ENCODE peak calls at places on chromosomes 12 and 14, in eight cellular contexts. V is CD8-positive, alpha-beta T cell; P is left ventricle myocardium inferior; O is bronchial epithelial cell; Q is skeletal muscle cell; H is AG04450; K is A549; M is astrocyte of the cerebellum. X is an unnamed sample.

GRCh38 chr12:76158518-76159321 is 74.2 kb upstream of the NAP1L1 start:
- DNase-seq in Q (peak; percentile 62), O (peak; percentile 54), P (no peak), H (peak; percentile 21), M (peak; percentile 66), K (peak; percentile 75), V (peak; percentile 34), X (peak; percentile 31)

GRCh38 chr12:61780435-61780834 is 479.8 kb upstream of the USP15 start:
- DNase-seq in M (no peak), P (no peak), H (no peak), V (no peak), O (no peak), K (no peak), Q (no peak), X (no peak)

GRCh38 chr12:15863258-15863835 is 18.8 kb upstream of the STRAP start:
- DNase-seq in K (no peak), V (no peak), M (no peak), Q (no peak), P (no peak), O (no peak), H (no peak), X (no peak)

GRCh38 chr14:81350344-81351096 is 49.6 kb downstream of the STON2 start:
- DNase-seq in P (no peak), K (no peak), H (no peak), V (no peak), M (no peak), Q (no peak), O (no peak), X (no peak)

GRCh38 chr14:54356172-54356571 is 40.6 kb upstream of the CDKN3 start:
- DNase-seq in Q (peak; percentile 63), K (no peak), O (no peak), H (no peak), M (no peak), V (no peak), P (no peak), X (no peak)

GRCh38 chr12:121917950-121918678 is at the start of gene CFAP251:
- DNase-seq in P (peak; percentile 95), V (peak; percentile 92), O (peak; percentile 71), Q (no peak), H (no peak), M (peak; percentile 31), K (no peak), X (no peak)

GRCh38 chr14:99737956-99738667 is 54.0 kb downstream of the CYP46A1 start:
- DNase-seq in O (no peak), V (no peak), H (no peak), P (no peak), K (no peak), Q (no peak), M (no peak), X (no peak)

GRCh38 chr14:23294734-23295561 is 7.7 kb downstream of the PPP1R3E start:
- DNase-seq in O (peak; percentile 27), V (peak; percentile 40), P (no peak), H (no peak), Q (no peak), K (peak; percentile 55), M (no peak), X (no peak)

GRCh38 chr12:94267530-94267877 is 119.1 kb downstream of the PLXNC1 start:
- DNase-seq in P (no peak), Q (no peak), V (no peak), O (no peak), H (no peak), K (no peak), M (no peak), X (no peak)

GRCh38 chr14:64502476-64503183 is 1.0 kb downstream of the ZBTB25 start:
- DNase-seq in M (no peak), Q (no peak), V (no peak), P (no peak), O (peak; percentile 78), K (peak; percentile 23), H (no peak), X (no peak)

GRCh38 chr12:115455268-115455681 is 771.3 kb upstream of the TBX3 start:
- DNase-seq in V (no peak), M (no peak), O (no peak), P (no peak), Q (no peak), K (no peak), H (no peak), X (no peak)

GRCh38 chr12:51388066-51388799 is 3.0 kb downstream of the GALNT6 start:
- DNase-seq in P (no peak), K (peak; percentile 31), H (no peak), V (no peak), O (peak; percentile 79), M (peak; percentile 24), Q (no peak), X (no peak)

GRCh38 chr14:76779221-76780057 is 18.2 kb downstream of the VASH1 start:
- DNase-seq in V (no peak), K (no peak), O (no peak), P (no peak), Q (no peak), H (no peak), M (no peak), X (no peak)

GRCh38 chr12:92003701-92004100 is 141.9 kb downstream of the BTG1 start:
- DNase-seq in K (no peak), O (no peak), M (no peak), H (no peak), P (no peak), Q (no peak), V (no peak), X (no peak)

GRCh38 chr14:37708481-37708880 is 113.1 kb downstream of the TTC6 start:
- DNase-seq in V (no peak), H (peak; percentile 7), Q (no peak), K (no peak), O (no peak), M (no peak), P (no peak), X (no peak)

GRCh38 chr14:73746540-73747385 is 32.6 kb upstream of the PNMA1 start:
- DNase-seq in V (no peak), M (no peak), H (no peak), O (no peak), P (no peak), Q (no peak), K (no peak), X (no peak)

GRCh38 chr14:20782280-20782890 is 1.3 kb downstream of the RNASE6 start:
- DNase-seq in K (no peak), O (no peak), Q (no peak), M (no peak), H (no peak), V (no peak), P (no peak), X (no peak)

GRCh38 chr12:120663741-120664140 is 23.2 kb upstream of the MLEC start:
- DNase-seq in O (no peak), Q (no peak), H (no peak), V (no peak), M (no peak), P (no peak), K (no peak), X (no peak)

GRCh38 chr12:49482095-49483051 is 56.5 kb upstream of the KCNH3 start:
- DNase-seq in P (no peak), O (peak; percentile 84), M (no peak), Q (no peak), V (no peak), K (no peak), H (no peak), X (no peak)

GRCh38 chr14:87935081-87935828 is 57.7 kb downstream of the GALC start:
- DNase-seq in K (no peak), Q (no peak), M (no peak), P (no peak), O (no peak), V (no peak), H (no peak), X (no peak)
- H3K4me3 ChIP-seq in K (no peak overlapping the region), Q (no peak overlapping the region), M (no peak overlapping the region), P (no peak overlapping the region), O (no peak overlapping the region), V (no peak overlapping the region), H (no peak overlapping the region), X (no peak overlapping the region)

DNA sequence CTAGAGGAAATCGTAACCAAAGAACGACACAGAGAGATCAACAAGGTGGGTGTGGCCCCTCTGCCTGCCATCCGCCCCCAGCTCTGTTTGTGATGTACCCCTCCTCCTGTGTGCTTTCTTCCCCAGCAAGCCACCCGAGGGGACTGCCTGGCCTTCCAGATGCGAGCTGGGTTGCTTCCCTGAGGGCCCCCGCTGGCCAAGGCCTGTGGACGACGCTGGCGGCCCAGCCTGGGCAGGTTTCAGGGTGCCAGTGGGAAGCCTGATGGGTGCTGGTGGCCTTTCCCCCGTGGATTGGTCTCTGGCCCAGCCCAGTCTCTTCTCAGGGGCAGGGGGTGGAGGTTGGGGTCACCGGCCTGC is 2.0 kb downstream of the ARL6IP4 start:
- DNase-seq in Q (no peak), K (no peak), M (no peak), H (no peak), V (no peak), P (no peak), O (no peak), X (no peak)
- H3K4me3 ChIP-seq in Q (peak overlapping the region; percentile 80), K (no peak overlapping the region), M (no peak overlapping the region), H (peak overlapping the region; percentile 90), V (peak overlapping the region; percentile 82), P (peak overlapping the region; percentile 99), O (no peak overlapping the region), X (no peak overlapping the region)

GRCh38 chr12:113863455-113863845 is 102.7 kb downstream of the RBM19 start:
- DNase-seq in H (no peak), Q (no peak), K (peak; percentile 28), M (no peak), V (no peak), O (peak; percentile 37), P (no peak), X (no peak)

GRCh38 chr12:113862570-113863454 is 103.3 kb downstream of the RBM19 start:
- DNase-seq in Q (peak; percentile 80), O (peak; percentile 44), M (peak; percentile 29), V (no peak), H (peak; percentile 79), K (peak; percentile 20), P (no peak), X (no peak)

GRCh38 chr12:113860950-113861349 is 105.2 kb downstream of the RBM19 start:
- DNase-seq in H (peak; percentile 86), Q (peak; percentile 92), V (no peak), M (peak; percentile 62), K (peak; percentile 71), O (peak; percentile 81), P (no peak), X (no peak)

GRCh38 chr12:113860059-113860820 is 105.9 kb downstream of the RBM19 start:
- DNase-seq in Q (no peak), M (no peak), K (no peak), H (no peak), P (no peak), O (no peak), V (no peak), X (no peak)

GRCh38 chr12:113861708-113862312 is 104.3 kb downstream of the RBM19 start:
- DNase-seq in P (no peak), M (no peak), V (no peak), H (no peak), Q (no peak), O (no peak), K (no peak), X (no peak)
- H3K4me3 ChIP-seq in P (no peak overlapping the region), M (no peak overlapping the region), V (no peak overlapping the region), H (no peak overlapping the region), Q (no peak overlapping the region), O (no peak overlapping the region), K (no peak overlapping the region), X (no peak overlapping the region)

DNA sequence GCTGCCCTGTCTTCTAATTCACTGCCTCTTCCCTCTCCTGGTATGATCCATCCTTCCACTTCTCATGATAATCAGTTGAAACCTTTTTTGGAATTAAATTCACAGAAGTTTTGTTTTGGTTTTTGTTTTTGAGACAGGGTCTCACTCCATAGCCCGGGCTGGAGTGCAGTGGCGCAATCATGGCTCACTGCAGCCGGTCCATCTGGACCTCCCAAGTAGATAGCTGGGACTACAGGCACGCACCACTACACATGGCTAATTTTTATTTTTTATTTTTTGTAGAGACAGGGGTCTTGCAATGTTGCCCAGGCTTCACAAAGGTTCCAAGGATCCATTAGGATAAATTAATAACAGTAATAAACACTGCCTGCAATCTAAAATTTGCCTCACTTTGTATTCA is 164.3 kb downstream of the PRKCH start:
- DNase-seq in O (no peak), Q (no peak), P (no peak), H (no peak), M (no peak), K (no peak), V (no peak), X (no peak)
- H3K4me3 ChIP-seq in O (no peak overlapping the region), Q (no peak overlapping the region), P (no peak overlapping the region), H (no peak overlapping the region), M (no peak overlapping the region), K (no peak overlapping the region), V (no peak overlapping the region), X (no peak overlapping the region)

X was measured in epithelial cell of proximal tubule.